ENCODE peak calls at places on chromosomes 6 and 20, in five cellular contexts. One of them, this sample, is unnamed.

GRCh38 chr6:4355241-4355640 is 219.9 kb upstream of the ECI2 start:
- DNase-seq in GM20000: no peak
- DNase-seq in RWPE2: no peak
- DNase-seq in heart left ventricle: no peak
- DNase-seq in EH: peak; percentile 87
- DNase-seq in this sample: no peak

GRCh38 chr6:5782783-5783567 is 223.8 kb downstream of the NRN1 start:
- DNase-seq in GM20000: no peak
- DNase-seq in EH: peak; percentile 38
- DNase-seq in RWPE2: no peak
- DNase-seq in heart left ventricle: peak; percentile 72
- DNase-seq in this sample: no peak

GRCh38 chr6:159953091-159953581 is 15.7 kb upstream of the IGF2R start:
- DNase-seq in RWPE2: no peak
- DNase-seq in heart left ventricle: peak; percentile 58
- DNase-seq in GM20000: no peak
- DNase-seq in EH: peak; percentile 61
- DNase-seq in this sample: no peak

GRCh38 chr6:87538510-87539260 is 51.1 kb downstream of the RARS2 start:
- DNase-seq in EH: no peak
- DNase-seq in GM20000: no peak
- DNase-seq in RWPE2: no peak
- DNase-seq in heart left ventricle: no peak
- DNase-seq in this sample: no peak

GRCh38 chr20:31537859-31538245 is 23.6 kb downstream of the HM13 start:
- DNase-seq in heart left ventricle: no peak
- DNase-seq in EH: no peak
- DNase-seq in GM20000: no peak
- DNase-seq in RWPE2: no peak
- DNase-seq in this sample: no peak

GRCh38 chr6:35539223-35539622 is 26.5 kb upstream of the TULP1 start:
- DNase-seq in GM20000: no peak
- DNase-seq in EH: no peak
- DNase-seq in heart left ventricle: no peak
- DNase-seq in RWPE2: no peak
- DNase-seq in this sample: no peak

GRCh38 chr6:35602133-35602946 is 86.4 kb downstream of the FKBP5 start:
- DNase-seq in GM20000: no peak
- DNase-seq in RWPE2: no peak
- DNase-seq in EH: peak; percentile 51
- DNase-seq in heart left ventricle: peak; percentile 13
- DNase-seq in this sample: no peak

GRCh38 chr20:49865559-49865958 is 49.8 kb downstream of the SPATA2 start:
- DNase-seq in heart left ventricle: no peak
- DNase-seq in RWPE2: no peak
- DNase-seq in GM20000: no peak
- DNase-seq in EH: peak; percentile 65
- DNase-seq in this sample: no peak

GRCh38 chr6:41940759-41941279 is 789 bp downstream of the CCND3 start:
- DNase-seq in GM20000: peak; percentile 42
- DNase-seq in RWPE2: no peak
- DNase-seq in heart left ventricle: peak; percentile 69
- DNase-seq in EH: peak; percentile 40
- DNase-seq in this sample: no peak

GRCh38 chr6:46734867-46735719 is at the start of gene PLA2G7:
- DNase-seq in heart left ventricle: no peak
- DNase-seq in GM20000: peak; percentile 18
- DNase-seq in RWPE2: peak; percentile 44
- DNase-seq in EH: peak; percentile 1
- DNase-seq in this sample: no peak

GRCh38 chr6:32995448-32995847 is 13.9 kb downstream of the HLA-DOA start:
- DNase-seq in heart left ventricle: no peak
- DNase-seq in RWPE2: no peak
- DNase-seq in EH: no peak
- DNase-seq in GM20000: no peak
- DNase-seq in this sample: no peak

GRCh38 chr6:111210074-111210729 is 122.9 kb downstream of the SLC16A10 start:
- DNase-seq in GM20000: peak; percentile 64
- DNase-seq in RWPE2: no peak
- DNase-seq in EH: peak; percentile 67
- DNase-seq in heart left ventricle: no peak
- DNase-seq in this sample: peak; percentile 25

GRCh38 chr6:100281471-100281878 is 183.2 kb downstream of the SIM1 start:
- DNase-seq in GM20000: no peak
- DNase-seq in EH: no peak
- DNase-seq in heart left ventricle: no peak
- DNase-seq in RWPE2: no peak
- DNase-seq in this sample: no peak

GRCh38 chr6:139862311-139862710 is 487.9 kb upstream of the CITED2 start:
- DNase-seq in RWPE2: no peak
- DNase-seq in GM20000: no peak
- DNase-seq in EH: no peak
- DNase-seq in heart left ventricle: no peak
- DNase-seq in this sample: no peak

GRCh38 chr20:59460352-59460751 is 144.0 kb upstream of the PHACTR3 start:
- DNase-seq in EH: no peak
- DNase-seq in RWPE2: peak; percentile 64
- DNase-seq in GM20000: no peak
- DNase-seq in heart left ventricle: no peak
- DNase-seq in this sample: no peak

GRCh38 chr6:107957165-107957908 is 671 bp downstream of the SEC63 start:
- DNase-seq in heart left ventricle: peak; percentile 54
- DNase-seq in EH: peak; percentile 79
- DNase-seq in GM20000: peak; percentile 74
- DNase-seq in RWPE2: no peak
- DNase-seq in this sample: no peak

GRCh38 chr6:55438217-55438616 is 110.9 kb downstream of the GFRAL start:
- DNase-seq in GM20000: no peak
- DNase-seq in EH: no peak
- DNase-seq in heart left ventricle: no peak
- DNase-seq in RWPE2: no peak
- DNase-seq in this sample: no peak

GRCh38 chr20:50551288-50551687 is 41.1 kb downstream of the PTPN1 start:
- DNase-seq in GM20000: no peak
- DNase-seq in RWPE2: no peak
- DNase-seq in heart left ventricle: no peak
- DNase-seq in EH: no peak
- DNase-seq in this sample: no peak

GRCh38 chr6:88749849-88750248 is 213.6 kb downstream of the RNGTT start:
- DNase-seq in heart left ventricle: no peak
- DNase-seq in EH: no peak
- DNase-seq in RWPE2: no peak
- DNase-seq in GM20000: no peak
- DNase-seq in this sample: no peak

GRCh38 chr6:41059569-41059968 is 6.6 kb downstream of the APOBEC2 start:
- DNase-seq in RWPE2: no peak
- DNase-seq in EH: peak; percentile 80
- DNase-seq in GM20000: no peak
- DNase-seq in heart left ventricle: no peak
- DNase-seq in this sample: no peak

GRCh38 chr6:43669922-43670622 is 17.5 kb downstream of the MRPS18A start:
- DNase-seq in GM20000: peak; percentile 58
- DNase-seq in RWPE2: no peak
- DNase-seq in heart left ventricle: no peak
- DNase-seq in EH: no peak
- DNase-seq in this sample: no peak

GRCh38 chr20:38075161-38075998 is 41.8 kb downstream of the RPRD1B start:
- DNase-seq in RWPE2: no peak
- DNase-seq in GM20000: no peak
- DNase-seq in heart left ventricle: no peak
- DNase-seq in EH: peak; percentile 56
- DNase-seq in this sample: no peak

GRCh38 chr6:73803562-73804221 is 107.7 kb downstream of the CD109 start:
- DNase-seq in heart left ventricle: peak; percentile 10
- DNase-seq in RWPE2: no peak
- DNase-seq in GM20000: no peak
- DNase-seq in EH: peak; percentile 95
- DNase-seq in this sample: no peak

GRCh38 chr6:37256692-37257319 is 766 bp upstream of the TBC1D22B start:
- DNase-seq in GM20000: no peak
- DNase-seq in EH: peak; percentile 46
- DNase-seq in heart left ventricle: no peak
- DNase-seq in RWPE2: no peak
- DNase-seq in this sample: no peak

GRCh38 chr20:33674294-33675126 is at the start of gene NECAB3:
- DNase-seq in RWPE2: peak; percentile 90
- DNase-seq in EH: peak; percentile 80
- DNase-seq in heart left ventricle: peak; percentile 86
- DNase-seq in GM20000: peak; percentile 94
- DNase-seq in this sample: no peak

GRCh38 chr6:44297063-44298038 is 15.8 kb downstream of the AARS2 start:
- DNase-seq in RWPE2: no peak
- DNase-seq in EH: peak; percentile 22
- DNase-seq in GM20000: no peak
- DNase-seq in heart left ventricle: peak; percentile 30
- DNase-seq in this sample: no peak

GRCh38 chr6:143401636-143402370 is 48.7 kb downstream of the ADAT2 start:
- DNase-seq in EH: no peak
- DNase-seq in GM20000: no peak
- DNase-seq in heart left ventricle: no peak
- DNase-seq in RWPE2: no peak
- DNase-seq in this sample: no peak

GRCh38 chr6:252775-253526 is 39.3 kb upstream of the DUSP22 start:
- DNase-seq in RWPE2: no peak
- DNase-seq in heart left ventricle: no peak
- DNase-seq in EH: no peak
- DNase-seq in GM20000: no peak
- DNase-seq in this sample: no peak

GRCh38 chr6:167530960-167531359 is 206.1 kb downstream of the TTLL2 start:
- DNase-seq in GM20000: no peak
- DNase-seq in heart left ventricle: no peak
- DNase-seq in RWPE2: no peak
- DNase-seq in EH: no peak
- DNase-seq in this sample: no peak

GRCh38 chr20:4516851-4517250 is 204.9 kb upstream of the PRND start:
- DNase-seq in heart left ventricle: no peak
- DNase-seq in EH: no peak
- DNase-seq in GM20000: no peak
- DNase-seq in RWPE2: no peak
- DNase-seq in this sample: no peak